ENCODE peak calls at places on chromosomes 16 and 17, in four cellular contexts. A is OCI-LY7, I is neural progenitor cell, O is esophagus squamous epithelium. H is an unnamed sample.

GRCh38 chr16:1929578-1930337 is 11.5 kb upstream of the HS3ST6 start:
- DNase-seq in A (peak), I (peak), O (peak), H (peak)

GRCh38 chr16:71479420-71479819 is 9.7 kb downstream of the ZNF19 start:
- DNase-seq in O (no peak), A (peak), I (peak), H (no peak)

GRCh38 chr16:89502319-89502843 is 5.8 kb upstream of the SPG7 start:
- DNase-seq in O (no peak), A (no peak), I (no peak), H (no peak)

GRCh38 chr16:85935957-85936760 is 37.2 kb downstream of the IRF8 start:
- DNase-seq in A (peak), I (no peak), O (no peak), H (peak)

GRCh38 chr16:1026784-1027415 is 45.3 kb downstream of the SOX8 start:
- DNase-seq in O (no peak), I (peak), A (no peak), H (no peak)

GRCh38 chr16:81586421-81586820 is 141.8 kb downstream of the CMIP start:
- DNase-seq in I (no peak), O (no peak), A (no peak), H (no peak)

GRCh38 chr16:69408451-69408850 is 16.0 kb upstream of the CYB5B start:
- DNase-seq in O (no peak), I (no peak), A (no peak), H (no peak)

GRCh38 chr16:67184453-67185002 is 765 bp upstream of the MATCAP1 start:
- DNase-seq in O (no peak), A (no peak), I (peak), H (peak)

GRCh38 chr17:71188811-71189492 is 931.9 kb upstream of the SOX9 start:
- DNase-seq in I (no peak), A (no peak), O (no peak), H (no peak)

GRCh38 chr16:73382921-73383594 is 335.1 kb upstream of the ZFHX3 start:
- DNase-seq in O (no peak), A (no peak), I (peak), H (no peak)

GRCh38 chr17:44677136-44677535 is 12.4 kb downstream of the CCDC43 start:
- DNase-seq in A (no peak), I (no peak), O (no peak), H (no peak)

GRCh38 chr17:35432176-35433074 is at the start of gene SLFN12:
- DNase-seq in A (no peak), I (peak), O (no peak), H (peak)

GRCh38 chr17:152860-153420 is 15.6 kb downstream of the SCGB1C2 start:
- DNase-seq in I (no peak), A (no peak), O (no peak), H (no peak)

GRCh38 chr17:82463881-82464566 is 5.5 kb downstream of the NARF start:
- DNase-seq in O (no peak), I (no peak), A (no peak), H (no peak)

GRCh38 chr16:80526418-80527061 is 14.3 kb upstream of the DYNLRB2 start:
- DNase-seq in A (peak), O (no peak), I (peak), H (peak)

GRCh38 chr16:7304257-7304656 is 28.4 kb upstream of the RBFOX1 start:
- DNase-seq in I (peak), A (no peak), O (no peak), H (no peak)

GRCh38 chr16:79253100-79253631 is 347.4 kb downstream of the MAF start:
- DNase-seq in A (no peak), O (no peak), I (no peak), H (no peak)

GRCh38 chr17:82396601-82397435 is 21.3 kb upstream of the HEXD start:
- DNase-seq in A (no peak), O (no peak), I (no peak), H (no peak)

GRCh38 chr16:75481475-75481874 is 13.8 kb downstream of the CHST6 start:
- DNase-seq in A (no peak), I (no peak), O (no peak), H (no peak)

DNA sequence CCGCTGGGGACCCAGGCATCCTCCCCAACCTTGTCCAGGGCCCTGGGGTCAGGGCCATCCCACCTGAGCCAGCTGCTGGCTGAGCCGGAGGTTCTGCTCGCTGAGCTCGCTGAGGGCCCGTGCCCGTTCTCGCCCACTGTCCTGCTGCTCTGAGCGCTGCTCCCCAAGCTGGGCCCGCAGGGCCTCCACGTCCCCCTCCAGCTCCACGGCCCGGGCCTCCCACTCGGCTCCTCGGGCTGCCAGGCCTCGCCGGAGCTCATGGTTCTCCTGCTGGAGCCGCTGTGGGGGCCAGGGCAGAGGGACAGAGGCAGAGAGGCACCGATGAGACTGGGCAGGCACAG is 5.9 kb downstream of the BICDL2 start:
- DNase-seq in O (no peak), I (no peak), A (no peak), H (no peak)
- TF ChIP-seq CTCF in O (no peak), I (no peak), A (no peak), H (no peak)

GRCh38 chr17:39283896-39284295 is 58.2 kb upstream of the STAC2 start:
- DNase-seq in O (no peak), I (no peak), A (no peak), H (no peak)
- TF ChIP-seq CTCF in O (no peak), I (no peak), A (no peak), H (no peak)

DNA sequence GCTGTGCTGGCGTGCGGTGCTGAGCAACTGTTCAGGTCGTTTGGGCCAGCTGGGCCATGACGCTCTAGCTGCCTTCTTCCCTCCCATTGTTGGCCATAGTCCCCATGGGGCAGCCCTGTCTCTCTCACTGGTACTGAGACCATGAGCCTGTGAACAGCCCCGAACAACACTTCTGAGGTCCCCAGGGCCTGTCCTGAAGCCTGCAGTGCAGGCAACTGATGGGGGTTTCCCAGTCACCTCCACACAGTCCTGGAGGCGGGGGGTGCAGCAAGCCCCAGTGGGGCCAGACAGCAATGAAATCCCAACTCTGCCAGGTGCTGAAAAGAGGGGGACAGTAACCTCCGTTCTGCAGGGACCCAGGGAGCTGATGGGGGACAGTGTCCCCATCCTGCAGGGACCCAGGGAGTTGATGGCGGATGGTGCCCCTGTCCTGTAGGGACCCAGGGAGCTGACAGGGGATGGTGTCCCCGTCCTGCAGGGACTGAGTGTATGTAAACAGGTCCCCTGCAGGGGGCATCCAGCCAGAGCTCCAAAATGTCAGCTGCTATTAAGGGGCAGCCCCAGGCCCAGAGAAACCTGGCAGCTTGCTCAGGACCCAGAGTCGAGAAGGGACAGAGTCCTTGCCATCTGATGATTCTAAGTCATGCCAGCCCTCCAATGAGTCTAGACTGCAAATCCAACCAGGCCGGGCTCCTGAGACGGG is 30.4 kb downstream of the ENGASE start:
- DNase-seq in O (no peak), I (peak), A (peak), H (no peak)
- TF ChIP-seq CTCF in O (no peak), I (peak), A (peak), H (no peak)

GRCh38 chr17:27296427-27296979 is 2.6 kb downstream of the WSB1 start:
- DNase-seq in I (no peak), A (no peak), O (no peak), H (no peak)

GRCh38 chr17:27294689-27295630 is 1.0 kb downstream of the WSB1 start:
- DNase-seq in O (peak), I (peak), A (peak), H (peak)

GRCh38 chr17:27295945-27296344 is 2.0 kb downstream of the WSB1 start:
- DNase-seq in A (no peak), I (no peak), O (no peak), H (no peak)

GRCh38 chr17:27293359-27293897 is 486 bp upstream of the WSB1 start:
- DNase-seq in I (peak), A (peak), O (no peak), H (peak)

GRCh38 chr17:27293898-27294688 is at the start of gene WSB1:
- DNase-seq in O (peak), I (peak), A (peak), H (peak)
- TF ChIP-seq CTCF in O (no peak), I (peak), A (peak), H (no peak)